ENCODE peak calls at places on chromosomes 6 and 20, in nine cellular contexts. One of them, this sample, is unnamed.

GRCh38 chr6:117008618-117009017 is 131.6 kb downstream of the RFX6 start:
- DNase-seq in LNCaP clone FGC: no peak
- DNase-seq in SJCRH30: no peak
- DNase-seq in fibroblast of pulmonary artery: no peak
- DNase-seq in tibial artery: no peak
- DNase-seq in A549: no peak
- DNase-seq in lower leg skin: no peak
- DNase-seq in hepatocyte: no peak
- DNase-seq in CD8-positive, alpha-beta memory T cell: no peak
- DNase-seq in this sample: no peak

GRCh38 chr6:35919085-35919826 is 1.6 kb downstream of the SRPK1 start:
- DNase-seq in SJCRH30: no peak
- DNase-seq in A549: no peak
- DNase-seq in LNCaP clone FGC: no peak
- DNase-seq in lower leg skin: no peak
- DNase-seq in tibial artery: no peak
- DNase-seq in CD8-positive, alpha-beta memory T cell: no peak
- DNase-seq in hepatocyte: peak; percentile 19
- DNase-seq in fibroblast of pulmonary artery: peak; percentile 52
- DNase-seq in this sample: no peak

GRCh38 chr6:127891731-127892326 is 9.0 kb downstream of the THEMIS start:
- DNase-seq in A549: no peak
- DNase-seq in lower leg skin: no peak
- DNase-seq in LNCaP clone FGC: no peak
- DNase-seq in CD8-positive, alpha-beta memory T cell: no peak
- DNase-seq in tibial artery: no peak
- DNase-seq in SJCRH30: no peak
- DNase-seq in fibroblast of pulmonary artery: no peak
- DNase-seq in hepatocyte: no peak
- DNase-seq in this sample: no peak

GRCh38 chr6:109961666-109962065 is 16.4 kb upstream of the GPR6 start:
- DNase-seq in tibial artery: no peak
- DNase-seq in CD8-positive, alpha-beta memory T cell: no peak
- DNase-seq in LNCaP clone FGC: no peak
- DNase-seq in A549: no peak
- DNase-seq in hepatocyte: no peak
- DNase-seq in fibroblast of pulmonary artery: peak; percentile 19
- DNase-seq in SJCRH30: no peak
- DNase-seq in lower leg skin: no peak
- DNase-seq in this sample: no peak

GRCh38 chr6:80214436-80215022 is 108.1 kb downstream of the BCKDHB start:
- DNase-seq in LNCaP clone FGC: peak; percentile 8
- DNase-seq in CD8-positive, alpha-beta memory T cell: no peak
- DNase-seq in tibial artery: no peak
- DNase-seq in lower leg skin: no peak
- DNase-seq in hepatocyte: peak; percentile 77
- DNase-seq in fibroblast of pulmonary artery: peak; percentile 79
- DNase-seq in A549: peak; percentile 23
- DNase-seq in SJCRH30: peak; percentile 20
- DNase-seq in this sample: no peak

GRCh38 chr20:16296933-16297332 is 276.3 kb downstream of the KIF16B start:
- DNase-seq in tibial artery: no peak
- DNase-seq in SJCRH30: no peak
- DNase-seq in A549: no peak
- DNase-seq in fibroblast of pulmonary artery: no peak
- DNase-seq in hepatocyte: no peak
- DNase-seq in LNCaP clone FGC: no peak
- DNase-seq in lower leg skin: no peak
- DNase-seq in CD8-positive, alpha-beta memory T cell: no peak
- DNase-seq in this sample: no peak

GRCh38 chr20:35133735-35134134 is 13.4 kb downstream of the EDEM2 start:
- DNase-seq in tibial artery: no peak
- DNase-seq in A549: no peak
- DNase-seq in LNCaP clone FGC: no peak
- DNase-seq in CD8-positive, alpha-beta memory T cell: no peak
- DNase-seq in hepatocyte: no peak
- DNase-seq in lower leg skin: no peak
- DNase-seq in fibroblast of pulmonary artery: no peak
- DNase-seq in SJCRH30: no peak
- DNase-seq in this sample: no peak

GRCh38 chr6:53524455-53524815 is 20.5 kb downstream of the GCLC start:
- DNase-seq in LNCaP clone FGC: peak; percentile 54
- DNase-seq in tibial artery: no peak
- DNase-seq in SJCRH30: no peak
- DNase-seq in hepatocyte: peak; percentile 24
- DNase-seq in lower leg skin: no peak
- DNase-seq in A549: no peak
- DNase-seq in CD8-positive, alpha-beta memory T cell: no peak
- DNase-seq in fibroblast of pulmonary artery: peak; percentile 52
- DNase-seq in this sample: no peak

GRCh38 chr6:84549912-84550311 is 214.5 kb downstream of the TBX18 start:
- DNase-seq in LNCaP clone FGC: no peak
- DNase-seq in hepatocyte: peak; percentile 19
- DNase-seq in lower leg skin: no peak
- DNase-seq in fibroblast of pulmonary artery: no peak
- DNase-seq in CD8-positive, alpha-beta memory T cell: no peak
- DNase-seq in tibial artery: no peak
- DNase-seq in SJCRH30: no peak
- DNase-seq in A549: no peak
- DNase-seq in this sample: no peak

GRCh38 chr6:29680904-29681303 is at the start of gene ZFP57:
- DNase-seq in CD8-positive, alpha-beta memory T cell: no peak
- DNase-seq in hepatocyte: no peak
- DNase-seq in lower leg skin: no peak
- DNase-seq in fibroblast of pulmonary artery: no peak
- DNase-seq in SJCRH30: no peak
- DNase-seq in LNCaP clone FGC: no peak
- DNase-seq in tibial artery: no peak
- DNase-seq in A549: no peak
- DNase-seq in this sample: no peak

GRCh38 chr20:23198815-23199214 is 112.7 kb upstream of the CD93 start:
- DNase-seq in A549: no peak
- DNase-seq in tibial artery: no peak
- DNase-seq in SJCRH30: no peak
- DNase-seq in lower leg skin: no peak
- DNase-seq in CD8-positive, alpha-beta memory T cell: no peak
- DNase-seq in fibroblast of pulmonary artery: no peak
- DNase-seq in LNCaP clone FGC: no peak
- DNase-seq in hepatocyte: no peak
- DNase-seq in this sample: no peak

GRCh38 chr6:113971786-113972185 is 838 bp upstream of the HDAC2 start:
- DNase-seq in fibroblast of pulmonary artery: peak; percentile 28
- DNase-seq in SJCRH30: no peak
- DNase-seq in tibial artery: no peak
- DNase-seq in hepatocyte: peak; percentile 23
- DNase-seq in lower leg skin: no peak
- DNase-seq in CD8-positive, alpha-beta memory T cell: no peak
- DNase-seq in LNCaP clone FGC: no peak
- DNase-seq in A549: no peak
- DNase-seq in this sample: no peak

GRCh38 chr6:22582806-22583205 is 13.4 kb downstream of the HDGFL1 start:
- DNase-seq in lower leg skin: no peak
- DNase-seq in SJCRH30: no peak
- DNase-seq in LNCaP clone FGC: no peak
- DNase-seq in fibroblast of pulmonary artery: peak; percentile 32
- DNase-seq in CD8-positive, alpha-beta memory T cell: no peak
- DNase-seq in hepatocyte: no peak
- DNase-seq in tibial artery: no peak
- DNase-seq in A549: no peak
- DNase-seq in this sample: no peak

GRCh38 chr6:33410050-33410710 is 634 bp upstream of the PHF1 start:
- DNase-seq in tibial artery: peak; percentile 99
- DNase-seq in A549: peak; percentile 93
- DNase-seq in hepatocyte: peak; percentile 99
- DNase-seq in SJCRH30: peak; percentile 97
- DNase-seq in fibroblast of pulmonary artery: peak; percentile 98
- DNase-seq in LNCaP clone FGC: peak; percentile 88
- DNase-seq in lower leg skin: peak; percentile 95
- DNase-seq in CD8-positive, alpha-beta memory T cell: peak; percentile 98
- DNase-seq in this sample: peak; percentile 94

GRCh38 chr6:97497713-97498331 is 214.8 kb upstream of the MMS22L start:
- DNase-seq in A549: peak; percentile 3
- DNase-seq in SJCRH30: peak; percentile 51
- DNase-seq in LNCaP clone FGC: peak; percentile 43
- DNase-seq in lower leg skin: peak; percentile 57
- DNase-seq in CD8-positive, alpha-beta memory T cell: peak; percentile 26
- DNase-seq in tibial artery: peak; percentile 65
- DNase-seq in hepatocyte: peak; percentile 85
- DNase-seq in fibroblast of pulmonary artery: peak; percentile 78
- DNase-seq in this sample: peak; percentile 91

GRCh38 chr6:35191899-35192298 is 21.9 kb upstream of the SCUBE3 start:
- DNase-seq in lower leg skin: no peak
- DNase-seq in fibroblast of pulmonary artery: no peak
- DNase-seq in LNCaP clone FGC: no peak
- DNase-seq in A549: no peak
- DNase-seq in tibial artery: no peak
- DNase-seq in hepatocyte: no peak
- DNase-seq in CD8-positive, alpha-beta memory T cell: peak; percentile 16
- DNase-seq in SJCRH30: no peak
- DNase-seq in this sample: no peak

GRCh38 chr6:140817176-140817575 is 1315.5 kb upstream of the GJE1 start:
- DNase-seq in hepatocyte: no peak
- DNase-seq in CD8-positive, alpha-beta memory T cell: no peak
- DNase-seq in fibroblast of pulmonary artery: no peak
- DNase-seq in A549: no peak
- DNase-seq in SJCRH30: no peak
- DNase-seq in LNCaP clone FGC: no peak
- DNase-seq in tibial artery: no peak
- DNase-seq in lower leg skin: no peak
- DNase-seq in this sample: no peak
- H3K4me3 ChIP-seq in hepatocyte: no peak overlapping the region
- H3K4me3 ChIP-seq in CD8-positive, alpha-beta memory T cell: no peak overlapping the region
- H3K4me3 ChIP-seq in fibroblast of pulmonary artery: no peak overlapping the region
- H3K4me3 ChIP-seq in A549: no peak overlapping the region
- H3K4me3 ChIP-seq in SJCRH30: no peak overlapping the region
- H3K4me3 ChIP-seq in LNCaP clone FGC: no peak overlapping the region
- H3K4me3 ChIP-seq in tibial artery: no peak overlapping the region
- H3K4me3 ChIP-seq in lower leg skin: no peak overlapping the region
- H3K4me3 ChIP-seq in this sample: no peak overlapping the region

GRCh38 chr20:21713901-21714296 is 8.4 kb downstream of the PAX1 start:
- DNase-seq in tibial artery: no peak
- DNase-seq in hepatocyte: no peak
- DNase-seq in LNCaP clone FGC: no peak
- DNase-seq in fibroblast of pulmonary artery: no peak
- DNase-seq in SJCRH30: no peak
- DNase-seq in A549: no peak
- DNase-seq in lower leg skin: no peak
- DNase-seq in CD8-positive, alpha-beta memory T cell: no peak
- DNase-seq in this sample: no peak
- H3K4me3 ChIP-seq in tibial artery: no peak overlapping the region
- H3K4me3 ChIP-seq in hepatocyte: no peak overlapping the region
- H3K4me3 ChIP-seq in LNCaP clone FGC: no peak overlapping the region
- H3K4me3 ChIP-seq in fibroblast of pulmonary artery: no peak overlapping the region
- H3K4me3 ChIP-seq in SJCRH30: no peak overlapping the region
- H3K4me3 ChIP-seq in A549: no peak overlapping the region
- H3K4me3 ChIP-seq in lower leg skin: no peak overlapping the region
- H3K4me3 ChIP-seq in CD8-positive, alpha-beta memory T cell: no peak overlapping the region
- H3K4me3 ChIP-seq in this sample: no peak overlapping the region

DNA sequence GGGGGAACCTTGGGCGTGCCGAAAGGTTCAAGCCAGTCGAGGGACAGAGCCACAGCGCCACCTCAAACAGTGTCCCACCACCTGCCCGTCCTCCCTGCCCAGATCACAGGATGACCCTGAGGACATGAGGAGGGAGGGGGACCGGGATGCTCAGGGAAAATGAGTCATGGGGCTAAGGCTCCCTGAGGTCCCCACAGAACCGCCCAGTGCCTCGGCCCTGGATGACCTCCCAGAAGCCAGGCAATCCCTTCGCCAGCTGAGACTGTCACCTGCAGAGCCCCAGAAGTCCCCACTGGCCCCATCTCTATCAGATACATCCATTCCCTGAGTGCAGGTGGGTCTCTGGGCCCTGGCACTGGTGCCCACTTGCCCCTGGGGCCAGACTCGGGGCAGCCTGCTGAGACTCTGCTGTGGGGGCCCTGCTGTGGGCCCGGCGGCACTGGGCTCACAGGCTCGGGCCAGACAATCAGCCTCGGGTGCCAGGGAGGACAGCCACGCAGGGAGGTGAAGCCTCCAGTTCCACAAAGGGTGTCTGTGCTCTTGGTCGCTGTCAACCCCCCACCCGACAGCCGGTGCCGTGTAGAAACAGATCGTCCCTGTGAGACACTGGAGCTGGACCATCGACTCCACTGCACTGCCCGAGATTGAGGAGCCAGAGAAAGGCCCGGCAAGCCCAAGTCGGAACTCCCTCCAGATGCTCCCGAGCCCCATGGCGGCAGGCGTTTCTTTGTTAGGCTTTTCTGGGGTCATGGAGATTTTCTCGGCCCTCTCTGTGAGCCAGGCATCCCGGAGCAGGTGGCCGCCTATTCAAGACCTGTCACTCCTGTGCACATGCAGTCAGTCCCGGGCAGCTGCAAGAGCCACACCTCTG is 26.1 kb downstream of the PXDC1 start:
- DNase-seq in lower leg skin: no peak
- DNase-seq in A549: no peak
- DNase-seq in fibroblast of pulmonary artery: no peak
- DNase-seq in CD8-positive, alpha-beta memory T cell: no peak
- DNase-seq in LNCaP clone FGC: no peak
- DNase-seq in hepatocyte: no peak
- DNase-seq in tibial artery: peak; percentile 71
- DNase-seq in SJCRH30: no peak
- DNase-seq in this sample: no peak
- H3K4me3 ChIP-seq in lower leg skin: no peak overlapping the region
- H3K4me3 ChIP-seq in A549: no peak overlapping the region
- H3K4me3 ChIP-seq in fibroblast of pulmonary artery: no peak overlapping the region
- H3K4me3 ChIP-seq in CD8-positive, alpha-beta memory T cell: no peak overlapping the region
- H3K4me3 ChIP-seq in LNCaP clone FGC: no peak overlapping the region
- H3K4me3 ChIP-seq in hepatocyte: no peak overlapping the region
- H3K4me3 ChIP-seq in tibial artery: no peak overlapping the region
- H3K4me3 ChIP-seq in SJCRH30: no peak overlapping the region
- H3K4me3 ChIP-seq in this sample: no peak overlapping the region

GRCh38 chr6:159039885-159040258 is 4.9 kb downstream of the TAGAP start:
- DNase-seq in hepatocyte: no peak
- DNase-seq in tibial artery: no peak
- DNase-seq in CD8-positive, alpha-beta memory T cell: no peak
- DNase-seq in A549: no peak
- DNase-seq in SJCRH30: no peak
- DNase-seq in lower leg skin: no peak
- DNase-seq in LNCaP clone FGC: no peak
- DNase-seq in fibroblast of pulmonary artery: no peak
- DNase-seq in this sample: no peak

GRCh38 chr6:159036673-159037072 is 8.1 kb downstream of the TAGAP start:
- DNase-seq in tibial artery: no peak
- DNase-seq in LNCaP clone FGC: no peak
- DNase-seq in A549: no peak
- DNase-seq in hepatocyte: no peak
- DNase-seq in SJCRH30: no peak
- DNase-seq in fibroblast of pulmonary artery: no peak
- DNase-seq in CD8-positive, alpha-beta memory T cell: peak; percentile 29
- DNase-seq in lower leg skin: no peak
- DNase-seq in this sample: no peak

GRCh38 chr6:159037746-159038290 is 7.0 kb downstream of the TAGAP start:
- DNase-seq in lower leg skin: no peak
- DNase-seq in hepatocyte: no peak
- DNase-seq in tibial artery: no peak
- DNase-seq in A549: no peak
- DNase-seq in LNCaP clone FGC: no peak
- DNase-seq in SJCRH30: no peak
- DNase-seq in fibroblast of pulmonary artery: no peak
- DNase-seq in CD8-positive, alpha-beta memory T cell: no peak
- DNase-seq in this sample: no peak

GRCh38 chr6:159041181-159041580 is 3.6 kb downstream of the TAGAP start:
- DNase-seq in SJCRH30: no peak
- DNase-seq in lower leg skin: no peak
- DNase-seq in A549: no peak
- DNase-seq in fibroblast of pulmonary artery: no peak
- DNase-seq in hepatocyte: no peak
- DNase-seq in CD8-positive, alpha-beta memory T cell: no peak
- DNase-seq in LNCaP clone FGC: no peak
- DNase-seq in tibial artery: no peak
- DNase-seq in this sample: no peak

GRCh38 chr6:159038914-159039884 is 5.6 kb downstream of the TAGAP start:
- DNase-seq in CD8-positive, alpha-beta memory T cell: no peak
- DNase-seq in fibroblast of pulmonary artery: no peak
- DNase-seq in hepatocyte: peak; percentile 30
- DNase-seq in A549: no peak
- DNase-seq in SJCRH30: no peak
- DNase-seq in tibial artery: no peak
- DNase-seq in LNCaP clone FGC: peak; percentile 35
- DNase-seq in lower leg skin: no peak
- DNase-seq in this sample: no peak
- H3K4me3 ChIP-seq in CD8-positive, alpha-beta memory T cell: peak overlapping the region; percentile 89
- H3K4me3 ChIP-seq in fibroblast of pulmonary artery: no peak overlapping the region
- H3K4me3 ChIP-seq in hepatocyte: no peak overlapping the region
- H3K4me3 ChIP-seq in A549: no peak overlapping the region
- H3K4me3 ChIP-seq in SJCRH30: no peak overlapping the region
- H3K4me3 ChIP-seq in tibial artery: no peak overlapping the region
- H3K4me3 ChIP-seq in LNCaP clone FGC: no peak overlapping the region
- H3K4me3 ChIP-seq in lower leg skin: no peak overlapping the region
- H3K4me3 ChIP-seq in this sample: no peak overlapping the region

This sample was measured in dorsolateral prefrontal cortex.